ENCODE peak calls at places on chromosomes 5 and 9, in six cellular contexts. H, M, R, Y, U and F are unnamed samples.

GRCh38 chr5:136399512-136399911 is 34.2 kb upstream of the TRPC7 start:
- DNase-seq in H (no peak), M (no peak), R (peak), Y (no peak), U (no peak), F (no peak)

GRCh38 chr5:172187118-172188032 is 649 bp downstream of the STK10 start:
- DNase-seq in H (peak), M (peak), R (peak), Y (no peak), U (peak), F (peak)

GRCh38 chr9:100013573-100013972 is 85.2 kb downstream of the ERP44 start:
- DNase-seq in H (no peak), M (no peak), R (peak), Y (no peak), U (no peak), F (no peak)

GRCh38 chr9:93280661-93281259 is 96.8 kb downstream of the WNK2 start:
- DNase-seq in H (no peak), M (no peak), R (no peak), Y (no peak), U (no peak), F (no peak)

GRCh38 chr5:178392386-178392785 is 159.8 kb upstream of the PHYKPL start:
- DNase-seq in H (no peak), M (no peak), R (no peak), Y (no peak), U (no peak), F (no peak)

GRCh38 chr5:125487231-125487630 is 740.8 kb upstream of the ZNF608 start:
- DNase-seq in H (no peak), M (no peak), R (peak), Y (no peak), U (peak), F (no peak)

GRCh38 chr9:125659201-125659840 is 47.7 kb downstream of the MAPKAP1 start:
- DNase-seq in H (no peak), M (no peak), R (peak), Y (no peak), U (no peak), F (no peak)

GRCh38 chr5:75349663-75350062 is 12.6 kb downstream of the HMGCR start:
- DNase-seq in H (no peak), M (no peak), R (no peak), Y (no peak), U (no peak), F (no peak)

GRCh38 chr5:36435516-36435915 is 133.8 kb upstream of the RANBP3L start:
- DNase-seq in H (no peak), M (peak), R (no peak), Y (no peak), U (no peak), F (no peak)

GRCh38 chr9:88535932-88536324 is 950 bp downstream of the NXNL2 start:
- DNase-seq in H (no peak), M (no peak), R (peak), Y (no peak), U (peak), F (no peak)

GRCh38 chr9:88535226-88535931 is 401 bp downstream of the NXNL2 start:
- DNase-seq in H (no peak), M (peak), R (no peak), Y (no peak), U (peak), F (peak)

GRCh38 chr9:88533951-88534455 is 975 bp upstream of the NXNL2 start:
- DNase-seq in H (peak), M (peak), R (peak), Y (no peak), U (peak), F (peak)

GRCh38 chr9:88532320-88532719 is 2.7 kb upstream of the NXNL2 start:
- DNase-seq in H (peak), M (peak), R (peak), Y (peak), U (peak), F (peak)

GRCh38 chr9:88534456-88535225 is at the start of gene NXNL2:
- DNase-seq in H (peak), M (peak), R (peak), Y (no peak), U (peak), F (peak)
- H3K18ac ChIP-seq in H (peak), M (peak), R (peak), Y (peak), U (peak), F (peak)

DNA sequence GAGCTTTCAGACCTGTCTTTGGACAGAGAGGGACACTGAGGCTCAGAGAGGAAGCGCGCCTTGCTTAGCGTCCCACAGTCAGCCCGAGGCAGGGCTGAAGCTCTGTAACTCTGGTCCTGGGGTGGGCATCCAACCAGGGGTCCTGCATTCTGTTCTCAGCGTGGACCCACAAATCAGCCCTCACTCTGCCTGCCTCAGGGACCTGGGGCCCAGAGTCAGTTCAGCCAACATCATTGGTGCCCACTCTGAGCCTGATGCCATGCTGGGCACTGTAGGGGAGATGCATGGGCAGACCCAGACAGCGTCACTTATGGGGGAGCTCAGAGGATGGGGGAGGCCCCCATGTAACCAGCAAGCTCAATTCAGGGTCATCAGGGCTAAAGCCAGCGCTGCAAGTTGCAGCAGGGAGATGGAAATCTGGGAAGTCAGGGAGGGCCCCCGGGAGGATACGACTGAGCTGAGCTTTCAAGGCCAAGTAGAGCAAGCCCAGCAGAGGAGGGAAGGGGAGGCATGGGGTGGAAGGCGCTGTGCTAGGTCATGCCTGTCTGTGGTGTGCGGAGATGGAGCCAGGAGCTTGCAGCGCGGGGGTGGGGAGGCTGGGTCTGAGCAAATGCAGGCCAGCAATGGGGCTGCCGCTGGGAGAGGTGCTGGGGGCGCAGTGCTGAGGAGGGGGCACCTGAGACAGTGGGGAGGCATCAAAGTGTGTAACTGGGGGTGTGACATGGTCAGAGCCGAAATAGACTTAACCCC is 21.1 kb downstream of the CORO2A start:
- DNase-seq in H (no peak), M (peak), R (no peak), Y (no peak), U (no peak), F (no peak)
- H3K18ac ChIP-seq in H (peak), M (no peak), R (no peak), Y (peak), U (peak), F (no peak)

GRCh38 chr5:38598296-38598993 is 42.0 kb upstream of the LIFR start:
- DNase-seq in H (no peak), M (peak), R (no peak), Y (no peak), U (no peak), F (no peak)
- H3K18ac ChIP-seq in H (no peak), M (peak), R (peak), Y (no peak), U (peak), F (no peak)

GRCh38 chr9:120999317-120999716 is 50.8 kb downstream of the C5 start:
- DNase-seq in H (no peak), M (no peak), R (no peak), Y (no peak), U (no peak), F (no peak)
- H3K18ac ChIP-seq in H (no peak), M (no peak), R (no peak), Y (no peak), U (no peak), F (no peak)

DNA sequence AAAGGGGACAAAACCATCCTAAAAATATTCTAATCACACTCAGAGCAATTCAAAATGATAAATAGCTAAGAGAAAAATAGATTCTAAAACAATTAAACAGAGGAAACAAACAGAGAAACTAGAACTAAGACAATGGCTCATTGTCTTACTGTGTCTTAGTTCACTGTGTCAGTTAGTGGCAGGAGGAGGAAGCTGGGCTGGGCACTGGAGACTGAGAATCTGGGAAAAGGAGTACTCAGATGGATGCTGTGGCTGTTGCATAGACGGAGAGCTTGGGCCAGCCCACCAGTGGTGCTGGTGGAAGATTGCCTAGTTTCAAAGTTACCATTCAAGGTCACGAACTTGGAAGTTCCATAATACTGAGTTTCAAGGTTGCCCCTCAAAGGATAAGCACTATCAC is 94.7 kb upstream of the IFNK start:
- DNase-seq in H (no peak), M (no peak), R (no peak), Y (no peak), U (no peak), F (no peak)
- H3K18ac ChIP-seq in H (no peak), M (no peak), R (no peak), Y (no peak), U (no peak), F (no peak)